ENCODE peak calls at places on chromosomes 6 and 20, in eight cellular contexts. O, B, Z, V, S, A, J and N are unnamed samples.

GRCh38 chr6:113610377-113610988 is 246.7 kb upstream of the MARCKS start:
- DNase-seq in V (no peak), B (no peak), J (no peak), S (no peak), O (no peak), Z (no peak), A (no peak), N (no peak)

GRCh38 chr20:38017959-38018358 is 15.3 kb downstream of the TTI1 start:
- DNase-seq in S (no peak), O (no peak), B (no peak), A (no peak), J (no peak), Z (no peak), V (no peak), N (no peak)

GRCh38 chr6:117600008-117600743 is 2.1 kb downstream of the GOPC start:
- DNase-seq in O (no peak), A (no peak), J (no peak), B (peak), S (no peak), Z (no peak), V (no peak), N (no peak)

GRCh38 chr20:62815066-62815991 is 1.5 kb upstream of the COL9A3 start:
- DNase-seq in J (no peak), O (no peak), A (no peak), S (no peak), Z (no peak), B (peak), V (no peak), N (no peak)

GRCh38 chr6:137277971-137278602 is 58.9 kb upstream of the IFNGR1 start:
- DNase-seq in V (no peak), Z (no peak), J (no peak), B (peak), O (peak), A (no peak), S (no peak), N (no peak)

GRCh38 chr20:26208296-26209091 is 511.8 kb upstream of the ZNF337 start:
- DNase-seq in B (no peak), A (no peak), J (no peak), O (no peak), S (no peak), V (no peak), Z (peak), N (peak)

GRCh38 chr20:17795449-17796095 is 95.8 kb downstream of the BANF2 start:
- DNase-seq in Z (no peak), V (no peak), O (no peak), A (no peak), B (peak), J (no peak), S (no peak), N (no peak)

GRCh38 chr20:4820833-4821518 is 99.3 kb downstream of the PRND start:
- DNase-seq in J (no peak), O (peak), A (no peak), Z (no peak), S (no peak), V (peak), B (peak), N (peak)

GRCh38 chr20:19466204-19466928 is 253.9 kb downstream of the SLC24A3 start:
- DNase-seq in Z (no peak), S (no peak), A (no peak), O (no peak), V (no peak), B (no peak), J (no peak), N (no peak)

GRCh38 chr6:154800338-154800737 is 67.1 kb downstream of the SCAF8 start:
- DNase-seq in J (no peak), O (no peak), S (no peak), Z (no peak), A (no peak), B (no peak), V (no peak), N (no peak)

GRCh38 chr6:14153228-14153627 is 35.7 kb downstream of the CD83 start:
- DNase-seq in S (no peak), J (no peak), O (no peak), V (no peak), A (no peak), Z (no peak), B (no peak), N (no peak)

GRCh38 chr6:85706272-85706671 is 63.6 kb upstream of the SYNCRIP start:
- DNase-seq in A (no peak), V (no peak), B (no peak), Z (no peak), J (no peak), O (no peak), S (no peak), N (no peak)

GRCh38 chr6:41548841-41549642 is 2.9 kb downstream of the FOXP4 start:
- DNase-seq in A (no peak), J (no peak), Z (no peak), B (no peak), S (no peak), V (no peak), O (no peak), N (no peak)

GRCh38 chr6:12958052-12958706 is 241.6 kb downstream of the PHACTR1 start:
- DNase-seq in S (no peak), V (no peak), A (no peak), Z (no peak), B (peak), O (peak), J (no peak), N (no peak)

GRCh38 chr6:21935561-21936028 is 342.0 kb downstream of the SOX4 start:
- DNase-seq in Z (no peak), S (no peak), B (peak), A (no peak), O (peak), V (no peak), J (no peak), N (no peak)

GRCh38 chr6:106159531-106159940 is 73.4 kb downstream of the PRDM1 start:
- DNase-seq in V (no peak), S (no peak), Z (no peak), B (peak), J (no peak), O (peak), A (no peak), N (no peak)

GRCh38 chr6:109397020-109397419 is 14.8 kb upstream of the CD164 start:
- DNase-seq in A (no peak), S (no peak), Z (no peak), O (no peak), B (peak), V (no peak), J (no peak), N (no peak)

GRCh38 chr20:37727247-37727956 is 33.6 kb downstream of the CTNNBL1 start:
- DNase-seq in J (no peak), V (no peak), S (no peak), O (no peak), A (no peak), B (peak), Z (no peak), N (no peak)

GRCh38 chr20:3563548-3564177 is 92.8 kb downstream of the ATRN start:
- DNase-seq in A (no peak), B (peak), O (peak), J (peak), S (peak), Z (no peak), V (peak), N (no peak)

GRCh38 chr6:127761084-127761483 is 139.8 kb downstream of the THEMIS start:
- DNase-seq in J (no peak), O (no peak), S (no peak), A (no peak), V (no peak), Z (no peak), B (no peak), N (no peak)